ENCODE peak calls at places on chromosomes 16 and 17, in four cellular contexts. C is right lobe of liver, D is neural progenitor cell, F is fibroblast of villous mesenchyme. Q is an unnamed sample.

GRCh38 chr17:43722269-43722619 is 36.3 kb downstream of the SOST start:
- DNase-seq in C (no peak), D (no peak), F (no peak), Q (no peak)

GRCh38 chr16:54291981-54292487 is 5.4 kb upstream of the IRX3 start:
- DNase-seq in C (no peak), D (no peak), F (no peak), Q (no peak)

GRCh38 chr16:75266738-75267630 is 15.6 kb upstream of the BCAR1 start:
- DNase-seq in C (peak), D (no peak), F (no peak), Q (no peak)

GRCh38 chr16:84478172-84478948 is 26.1 kb downstream of the MEAK7 start:
- DNase-seq in C (peak), D (no peak), F (peak), Q (no peak)

GRCh38 chr17:3657588-3657869 is 10.8 kb downstream of the TAX1BP3 start:
- DNase-seq in C (no peak), D (no peak), F (no peak), Q (no peak)

GRCh38 chr16:79081292-79082066 is 519.1 kb downstream of the MAF start:
- DNase-seq in C (no peak), D (no peak), F (no peak), Q (no peak)

GRCh38 chr17:22273308-22273707 is 581.0 kb downstream of the KCNJ18 start:
- DNase-seq in C (no peak), D (no peak), F (no peak), Q (no peak)

GRCh38 chr17:74274060-74274702 is at the start of gene DNAI2:
- DNase-seq in C (no peak), D (peak), F (no peak), Q (peak)

GRCh38 chr17:46756061-46756735 is 62.3 kb downstream of the WNT3 start:
- DNase-seq in C (no peak), D (no peak), F (no peak), Q (no peak)

GRCh38 chr16:726438-727290 is at the start of the genes CCDC78 and HAGHL:
- DNase-seq in C (no peak), D (peak), F (peak), Q (peak)

GRCh38 chr17:63433746-63434591 is 12.1 kb downstream of the CYB561 start:
- DNase-seq in C (no peak), D (no peak), F (peak), Q (peak)

GRCh38 chr16:88785106-88785924 is at the start of gene PIEZO1:
- DNase-seq in C (peak), D (peak), F (peak), Q (peak)

GRCh38 chr17:82177761-82178498 is 34.7 kb downstream of the CCDC57 start:
- DNase-seq in C (no peak), D (no peak), F (peak), Q (no peak)

GRCh38 chr16:71353736-71354135 is 4.8 kb upstream of the CALB2 start:
- DNase-seq in C (no peak), D (peak), F (no peak), Q (no peak)

GRCh38 chr17:81044428-81044763 is 9.4 kb downstream of the BAIAP2 start:
- DNase-seq in C (no peak), D (no peak), F (no peak), Q (no peak)
- H3K4me3 ChIP-seq in C (no peak), D (no peak), F (no peak), Q (no peak)

GRCh38 chr17:72515291-72516065 is 394.7 kb downstream of the SOX9 start:
- DNase-seq in C (no peak), D (peak), F (peak), Q (peak)

GRCh38 chr17:72517413-72518237 is 396.8 kb downstream of the SOX9 start:
- DNase-seq in C (no peak), D (no peak), F (no peak), Q (no peak)

GRCh38 chr17:72518333-72518732 is 397.5 kb downstream of the SOX9 start:
- DNase-seq in C (no peak), D (no peak), F (no peak), Q (no peak)

GRCh38 chr17:72514888-72515287 is 394.1 kb downstream of the SOX9 start:
- DNase-seq in C (no peak), D (no peak), F (peak), Q (peak)

GRCh38 chr17:72516772-72517399 is 396.1 kb downstream of the SOX9 start:
- DNase-seq in C (no peak), D (peak), F (peak), Q (peak)
- H3K4me3 ChIP-seq in C (no peak), D (no peak), F (no peak), Q (no peak)

DNA sequence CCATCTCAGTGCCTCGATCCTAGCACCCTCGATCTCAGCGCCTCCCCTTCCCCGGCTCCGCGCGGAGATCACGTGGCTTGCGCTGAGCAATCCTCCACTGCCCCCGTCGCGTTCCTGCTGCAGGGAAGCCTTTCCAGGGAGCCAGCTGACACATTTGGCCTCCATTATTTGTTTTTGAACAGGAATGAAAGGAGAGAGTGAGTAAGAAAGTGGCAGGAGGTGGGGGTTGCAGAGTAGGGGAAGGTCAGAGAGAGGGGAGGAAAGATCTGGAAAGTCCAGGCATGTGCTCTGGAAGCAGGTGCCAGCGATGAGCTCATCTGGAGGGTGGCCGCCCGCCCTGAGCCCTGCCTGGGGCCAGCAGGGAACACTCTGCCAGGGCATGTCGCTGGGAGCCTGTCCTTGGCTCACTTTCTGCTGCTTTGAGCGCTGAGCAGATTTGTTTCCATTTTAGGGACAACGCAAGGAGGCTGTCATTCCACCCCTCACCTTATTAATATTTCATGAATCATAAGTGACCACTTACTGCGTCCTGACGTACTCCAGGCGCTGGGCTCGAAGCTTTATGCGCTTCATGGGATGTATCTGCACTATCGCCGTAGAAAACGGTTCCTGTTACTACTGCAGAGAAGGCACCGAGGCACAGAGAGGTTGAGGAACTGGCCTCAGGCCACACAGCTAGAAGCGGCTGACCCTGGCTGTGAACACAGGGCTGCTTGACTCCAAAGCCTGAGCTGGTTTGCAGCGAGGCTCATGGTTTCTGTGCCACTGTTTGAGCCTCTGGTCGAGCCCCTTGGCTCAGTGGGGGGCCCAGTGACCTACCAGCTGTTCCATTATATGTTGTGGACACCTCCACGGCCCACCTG is 283.1 kb downstream of the SEC14L1 start:
- DNase-seq in C (peak), D (no peak), F (peak), Q (peak)
- H3K4me3 ChIP-seq in C (no peak), D (no peak), F (no peak), Q (no peak)

GRCh38 chr17:15279011-15279477 is 13.9 kb upstream of the PMP22 start:
- DNase-seq in C (no peak), D (no peak), F (no peak), Q (no peak)
- H3K4me3 ChIP-seq in C (no peak), D (no peak), F (no peak), Q (no peak)

GRCh38 chr17:65531508-65532431 is 29.7 kb downstream of the AXIN2 start:
- DNase-seq in C (peak), D (peak), F (peak), Q (peak)

GRCh38 chr17:65530158-65530984 is 31.1 kb downstream of the AXIN2 start:
- DNase-seq in C (no peak), D (no peak), F (no peak), Q (no peak)

GRCh38 chr17:65532491-65532890 is 29.0 kb downstream of the AXIN2 start:
- DNase-seq in C (no peak), D (no peak), F (no peak), Q (no peak)

GRCh38 chr17:65529761-65530157 is 31.7 kb downstream of the AXIN2 start:
- DNase-seq in C (no peak), D (no peak), F (no peak), Q (no peak)

GRCh38 chr17:65530985-65531507 is 30.4 kb downstream of the AXIN2 start:
- DNase-seq in C (no peak), D (peak), F (peak), Q (peak)
- H3K4me3 ChIP-seq in C (no peak), D (no peak), F (no peak), Q (no peak)